ENCODE peak calls at places on chromosomes 12 and 14, in ten cellular contexts. J is CD4-positive, CD25-positive, alpha-beta regulatory T cell; V is right cardiac atrium; X is heart left ventricle; S is left ventricle myocardium superior; D is foreskin keratinocyte; T is A549; Q is gastroesophageal sphincter; R is T-helper 17 cell; U is activated T-helper 17 cell treated with anti-CD3 and anti-CD28 coated beads, Interleukin-2, amount 50 U/mL, for 72 hours. B is an unnamed sample.

GRCh38 chr14:52914295-52914694 is 36.6 kb downstream of the FERMT2 start:
- ATAC-seq in T (no peak), R (no peak), X (no peak), J (no peak), U (no peak), Q (no peak), D (no peak), S (no peak), V (no peak), B (no peak)

GRCh38 chr12:4293299-4293941 is 19.9 kb downstream of the CCND2 start:
- ATAC-seq in R (peak; percentile 64), J (peak; percentile 43), Q (no peak), X (no peak), S (no peak), T (no peak), U (peak; percentile 93), D (no peak), V (no peak), B (no peak)

GRCh38 chr12:75954076-75954475 is 77.5 kb downstream of the PHLDA1 start:
- ATAC-seq in X (peak; percentile 94), U (peak; percentile 97), R (no peak), D (peak; percentile 99), V (peak; percentile 66), J (no peak), S (peak; percentile 96), Q (no peak), T (peak; percentile 97), B (peak; percentile 87)

GRCh38 chr12:66848967-66849366 is 170.1 kb upstream of the GRIP1 start:
- ATAC-seq in S (no peak), J (no peak), T (no peak), X (no peak), Q (no peak), U (no peak), R (no peak), D (no peak), V (no peak), B (no peak)

GRCh38 chr14:97442363-97442762 is 645.2 kb downstream of the VRK1 start:
- ATAC-seq in T (no peak), R (peak; percentile 73), Q (no peak), D (no peak), J (no peak), U (peak; percentile 87), V (no peak), X (no peak), S (no peak), B (no peak)

GRCh38 chr14:71554959-71555612 is 377.1 kb upstream of the RGS6 start:
- ATAC-seq in S (no peak), T (no peak), X (no peak), R (peak; percentile 9), Q (no peak), U (peak; percentile 64), V (no peak), J (peak; percentile 2), D (no peak), B (no peak)

GRCh38 chr12:64560395-64561301 is 49.6 kb upstream of the RASSF3 start:
- ATAC-seq in R (no peak), D (peak; percentile 93), S (peak; percentile 41), X (peak; percentile 87), U (peak; percentile 52), J (no peak), V (peak; percentile 24), T (peak; percentile 93), Q (peak; percentile 43), B (peak; percentile 91)

GRCh38 chr14:73746540-73747385 is 32.6 kb upstream of the PNMA1 start:
- ATAC-seq in S (peak; percentile 9), J (no peak), T (no peak), X (peak; percentile 24), Q (no peak), U (no peak), V (peak; percentile 4), D (peak; percentile 37), R (no peak), B (peak; percentile 59)

GRCh38 chr12:31736472-31736871 is 7.7 kb upstream of the AMN1 start:
- ATAC-seq in R (peak; percentile 94), V (no peak), T (peak; percentile 76), X (no peak), J (peak; percentile 90), U (peak; percentile 73), D (peak; percentile 88), S (no peak), Q (no peak), B (peak; percentile 74)

GRCh38 chr14:65312859-65313258 is 99.7 kb upstream of the FUT8 start:
- ATAC-seq in R (no peak), T (no peak), X (no peak), J (no peak), Q (no peak), D (no peak), S (no peak), U (no peak), V (no peak), B (no peak)